ENCODE peak calls at places on chromosomes 7 and 10, in ten cellular contexts. One of them, this sample, is unnamed.

GRCh38 chr7:98727146-98727709 is 110.1 kb downstream of the NPTX2 start:
- DNase-seq in IMR-90: no peak
- DNase-seq in tibial nerve: no peak
- DNase-seq in heart left ventricle: no peak
- DNase-seq in NB4: no peak
- DNase-seq in body of pancreas: no peak
- DNase-seq in uterus: no peak
- DNase-seq in stomach: no peak
- DNase-seq in right lobe of liver: no peak
- DNase-seq in thyroid gland: no peak
- DNase-seq in this sample: no peak

GRCh38 chr7:74655324-74655723 is 2.2 kb upstream of the GTF2I start:
- DNase-seq in tibial nerve: no peak
- DNase-seq in IMR-90: peak
- DNase-seq in right lobe of liver: no peak
- DNase-seq in thyroid gland: no peak
- DNase-seq in heart left ventricle: no peak
- DNase-seq in uterus: no peak
- DNase-seq in body of pancreas: no peak
- DNase-seq in stomach: no peak
- DNase-seq in NB4: no peak
- DNase-seq in this sample: no peak

GRCh38 chr7:87154569-87154968 is 2.3 kb downstream of the DMTF1 start:
- DNase-seq in heart left ventricle: no peak
- DNase-seq in IMR-90: no peak
- DNase-seq in thyroid gland: no peak
- DNase-seq in body of pancreas: no peak
- DNase-seq in uterus: no peak
- DNase-seq in right lobe of liver: no peak
- DNase-seq in stomach: no peak
- DNase-seq in NB4: no peak
- DNase-seq in tibial nerve: no peak
- DNase-seq in this sample: no peak

GRCh38 chr10:103666109-103666508 is 172.6 kb downstream of the NEURL1 start:
- DNase-seq in IMR-90: peak
- DNase-seq in right lobe of liver: no peak
- DNase-seq in body of pancreas: no peak
- DNase-seq in thyroid gland: peak
- DNase-seq in heart left ventricle: no peak
- DNase-seq in tibial nerve: no peak
- DNase-seq in uterus: no peak
- DNase-seq in stomach: no peak
- DNase-seq in NB4: peak
- DNase-seq in this sample: no peak

GRCh38 chr7:1922071-1922869 is 252.2 kb downstream of the ELFN1 start:
- DNase-seq in body of pancreas: no peak
- DNase-seq in stomach: no peak
- DNase-seq in tibial nerve: no peak
- DNase-seq in right lobe of liver: no peak
- DNase-seq in uterus: peak
- DNase-seq in NB4: peak
- DNase-seq in thyroid gland: no peak
- DNase-seq in IMR-90: peak
- DNase-seq in heart left ventricle: peak
- DNase-seq in this sample: no peak

GRCh38 chr7:84337386-84337785 is 142.8 kb upstream of the SEMA3A start:
- DNase-seq in thyroid gland: no peak
- DNase-seq in right lobe of liver: no peak
- DNase-seq in NB4: no peak
- DNase-seq in IMR-90: peak
- DNase-seq in uterus: no peak
- DNase-seq in heart left ventricle: no peak
- DNase-seq in body of pancreas: no peak
- DNase-seq in tibial nerve: no peak
- DNase-seq in stomach: no peak
- DNase-seq in this sample: no peak

GRCh38 chr7:148868378-148868674 is 15.8 kb downstream of the EZH2 start:
- DNase-seq in tibial nerve: no peak
- DNase-seq in IMR-90: no peak
- DNase-seq in uterus: no peak
- DNase-seq in stomach: no peak
- DNase-seq in NB4: no peak
- DNase-seq in thyroid gland: no peak
- DNase-seq in body of pancreas: no peak
- DNase-seq in right lobe of liver: no peak
- DNase-seq in heart left ventricle: no peak
- DNase-seq in this sample: no peak

GRCh38 chr10:98416989-98417388 is 2.0 kb upstream of the PYROXD2 start:
- DNase-seq in NB4: no peak
- DNase-seq in right lobe of liver: no peak
- DNase-seq in IMR-90: no peak
- DNase-seq in stomach: no peak
- DNase-seq in uterus: no peak
- DNase-seq in tibial nerve: no peak
- DNase-seq in heart left ventricle: no peak
- DNase-seq in body of pancreas: no peak
- DNase-seq in thyroid gland: no peak
- DNase-seq in this sample: no peak

GRCh38 chr7:33831389-33832118 is 73.8 kb upstream of the BMPER start:
- DNase-seq in stomach: no peak
- DNase-seq in uterus: peak
- DNase-seq in IMR-90: no peak
- DNase-seq in heart left ventricle: peak
- DNase-seq in right lobe of liver: no peak
- DNase-seq in NB4: no peak
- DNase-seq in body of pancreas: no peak
- DNase-seq in tibial nerve: no peak
- DNase-seq in thyroid gland: no peak
- DNase-seq in this sample: no peak

GRCh38 chr10:88545359-88545758 is 37.8 kb downstream of the RNLS start:
- DNase-seq in body of pancreas: no peak
- DNase-seq in thyroid gland: no peak
- DNase-seq in tibial nerve: no peak
- DNase-seq in stomach: no peak
- DNase-seq in heart left ventricle: no peak
- DNase-seq in NB4: no peak
- DNase-seq in right lobe of liver: no peak
- DNase-seq in uterus: no peak
- DNase-seq in IMR-90: no peak
- DNase-seq in this sample: no peak

GRCh38 chr7:47485640-47486435 is 96.1 kb downstream of the TNS3 start:
- DNase-seq in right lobe of liver: peak
- DNase-seq in heart left ventricle: peak
- DNase-seq in IMR-90: peak
- DNase-seq in stomach: peak
- DNase-seq in tibial nerve: no peak
- DNase-seq in NB4: no peak
- DNase-seq in uterus: no peak
- DNase-seq in body of pancreas: peak
- DNase-seq in thyroid gland: peak
- DNase-seq in this sample: no peak

GRCh38 chr10:1615186-1615954 is 122.0 kb downstream of the ADARB2 start:
- DNase-seq in tibial nerve: no peak
- DNase-seq in uterus: no peak
- DNase-seq in thyroid gland: no peak
- DNase-seq in IMR-90: no peak
- DNase-seq in right lobe of liver: no peak
- DNase-seq in body of pancreas: no peak
- DNase-seq in heart left ventricle: no peak
- DNase-seq in stomach: no peak
- DNase-seq in NB4: no peak
- DNase-seq in this sample: no peak

GRCh38 chr10:54614062-54614461 is 187.0 kb downstream of the PCDH15 start:
- DNase-seq in NB4: no peak
- DNase-seq in IMR-90: no peak
- DNase-seq in heart left ventricle: no peak
- DNase-seq in stomach: no peak
- DNase-seq in uterus: no peak
- DNase-seq in tibial nerve: no peak
- DNase-seq in body of pancreas: no peak
- DNase-seq in thyroid gland: no peak
- DNase-seq in right lobe of liver: no peak
- DNase-seq in this sample: no peak

GRCh38 chr10:88661577-88661976 is 2.7 kb upstream of the LIPF start:
- DNase-seq in uterus: no peak
- DNase-seq in body of pancreas: no peak
- DNase-seq in tibial nerve: no peak
- DNase-seq in stomach: no peak
- DNase-seq in right lobe of liver: no peak
- DNase-seq in heart left ventricle: no peak
- DNase-seq in NB4: no peak
- DNase-seq in IMR-90: no peak
- DNase-seq in thyroid gland: no peak
- DNase-seq in this sample: no peak

GRCh38 chr10:17229016-17229716 is 1.1 kb downstream of the VIM start:
- DNase-seq in stomach: peak
- DNase-seq in body of pancreas: peak
- DNase-seq in IMR-90: peak
- DNase-seq in heart left ventricle: peak
- DNase-seq in right lobe of liver: peak
- DNase-seq in NB4: peak
- DNase-seq in tibial nerve: peak
- DNase-seq in uterus: peak
- DNase-seq in thyroid gland: peak
- DNase-seq in this sample: peak

GRCh38 chr10:17228081-17229015 is at the start of gene VIM:
- DNase-seq in IMR-90: peak
- DNase-seq in right lobe of liver: peak
- DNase-seq in NB4: peak
- DNase-seq in stomach: peak
- DNase-seq in tibial nerve: peak
- DNase-seq in thyroid gland: peak
- DNase-seq in body of pancreas: peak
- DNase-seq in heart left ventricle: peak
- DNase-seq in uterus: peak
- DNase-seq in this sample: peak

GRCh38 chr10:17232276-17232987 is 4.4 kb downstream of the VIM start:
- DNase-seq in thyroid gland: no peak
- DNase-seq in NB4: no peak
- DNase-seq in right lobe of liver: no peak
- DNase-seq in stomach: no peak
- DNase-seq in uterus: no peak
- DNase-seq in heart left ventricle: no peak
- DNase-seq in body of pancreas: no peak
- DNase-seq in tibial nerve: no peak
- DNase-seq in IMR-90: peak
- DNase-seq in this sample: no peak

GRCh38 chr10:17229717-17229966 is 1.6 kb downstream of the VIM start:
- DNase-seq in right lobe of liver: no peak
- DNase-seq in NB4: no peak
- DNase-seq in body of pancreas: no peak
- DNase-seq in tibial nerve: no peak
- DNase-seq in heart left ventricle: no peak
- DNase-seq in thyroid gland: no peak
- DNase-seq in IMR-90: no peak
- DNase-seq in uterus: no peak
- DNase-seq in stomach: no peak
- DNase-seq in this sample: no peak

GRCh38 chr10:17229967-17230682 is 2.1 kb downstream of the VIM start:
- DNase-seq in thyroid gland: peak
- DNase-seq in stomach: peak
- DNase-seq in uterus: peak
- DNase-seq in body of pancreas: peak
- DNase-seq in IMR-90: peak
- DNase-seq in NB4: peak
- DNase-seq in right lobe of liver: peak
- DNase-seq in tibial nerve: peak
- DNase-seq in heart left ventricle: peak
- DNase-seq in this sample: no peak
- TF ChIP-seq POLR2A in thyroid gland: no peak
- TF ChIP-seq POLR2A in stomach: no peak
- TF ChIP-seq POLR2A in uterus: peak
- TF ChIP-seq POLR2A in body of pancreas: peak
- TF ChIP-seq POLR2A in IMR-90: peak
- TF ChIP-seq POLR2A in NB4: no peak
- TF ChIP-seq POLR2A in right lobe of liver: peak
- TF ChIP-seq POLR2A in tibial nerve: peak
- TF ChIP-seq POLR2A in heart left ventricle: peak
- TF ChIP-seq POLR2A in this sample: peak

DNA sequence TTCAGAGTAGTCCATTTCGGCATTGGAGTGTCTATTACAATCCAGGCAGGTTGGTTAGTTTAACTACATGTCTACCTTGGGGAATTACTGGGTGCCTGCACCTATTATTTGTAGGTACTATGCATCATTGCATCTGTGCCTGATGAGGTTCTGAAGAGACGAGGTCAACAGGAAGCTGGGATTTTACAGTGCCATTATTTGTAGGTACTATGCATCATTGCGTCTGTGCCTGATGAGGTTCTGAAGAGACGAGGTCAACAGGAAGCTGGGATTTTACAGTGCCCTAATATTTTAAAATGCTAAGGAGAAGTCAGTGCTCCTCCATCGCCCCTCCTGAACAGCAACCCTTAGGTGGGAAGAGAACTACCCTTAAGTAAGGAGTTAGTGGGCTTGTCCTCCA is 41.7 kb downstream of the NPY start:
- DNase-seq in thyroid gland: no peak
- DNase-seq in tibial nerve: no peak
- DNase-seq in heart left ventricle: no peak
- DNase-seq in stomach: no peak
- DNase-seq in IMR-90: no peak
- DNase-seq in right lobe of liver: no peak
- DNase-seq in body of pancreas: no peak
- DNase-seq in NB4: no peak
- DNase-seq in uterus: no peak
- DNase-seq in this sample: no peak
- TF ChIP-seq POLR2A in thyroid gland: no peak
- TF ChIP-seq POLR2A in tibial nerve: no peak
- TF ChIP-seq POLR2A in heart left ventricle: no peak
- TF ChIP-seq POLR2A in stomach: no peak
- TF ChIP-seq POLR2A in IMR-90: no peak
- TF ChIP-seq POLR2A in right lobe of liver: no peak
- TF ChIP-seq POLR2A in body of pancreas: no peak
- TF ChIP-seq POLR2A in NB4: no peak
- TF ChIP-seq POLR2A in uterus: no peak
- TF ChIP-seq POLR2A in this sample: no peak

GRCh38 chr10:58384999-58385783 is at the start of gene TFAM:
- DNase-seq in thyroid gland: peak
- DNase-seq in uterus: peak
- DNase-seq in NB4: peak
- DNase-seq in IMR-90: peak
- DNase-seq in body of pancreas: peak
- DNase-seq in heart left ventricle: peak
- DNase-seq in stomach: peak
- DNase-seq in right lobe of liver: peak
- DNase-seq in tibial nerve: peak
- DNase-seq in this sample: peak
- TF ChIP-seq POLR2A in thyroid gland: no peak
- TF ChIP-seq POLR2A in uterus: peak
- TF ChIP-seq POLR2A in NB4: peak
- TF ChIP-seq POLR2A in IMR-90: peak
- TF ChIP-seq POLR2A in body of pancreas: peak
- TF ChIP-seq POLR2A in heart left ventricle: peak
- TF ChIP-seq POLR2A in stomach: peak
- TF ChIP-seq POLR2A in right lobe of liver: peak
- TF ChIP-seq POLR2A in tibial nerve: peak
- TF ChIP-seq POLR2A in this sample: peak

GRCh38 chr10:71963756-71964668 is at the start of gene CHST3:
- DNase-seq in NB4: no peak
- DNase-seq in body of pancreas: peak
- DNase-seq in IMR-90: peak
- DNase-seq in uterus: peak
- DNase-seq in stomach: peak
- DNase-seq in right lobe of liver: peak
- DNase-seq in heart left ventricle: peak
- DNase-seq in tibial nerve: peak
- DNase-seq in thyroid gland: peak
- DNase-seq in this sample: peak
- TF ChIP-seq POLR2A in NB4: no peak
- TF ChIP-seq POLR2A in body of pancreas: no peak
- TF ChIP-seq POLR2A in IMR-90: peak
- TF ChIP-seq POLR2A in uterus: peak
- TF ChIP-seq POLR2A in stomach: no peak
- TF ChIP-seq POLR2A in right lobe of liver: peak
- TF ChIP-seq POLR2A in heart left ventricle: peak
- TF ChIP-seq POLR2A in tibial nerve: peak
- TF ChIP-seq POLR2A in thyroid gland: no peak
- TF ChIP-seq POLR2A in this sample: peak